ENCODE peak calls at places on chromosomes 13 and 19, in nine cellular contexts. D is transverse colon, U is H9, P is heart left ventricle, E is heart right ventricle, N is pancreas, I is OCI-LY7, W is ascending aorta, T is stomach. X is an unnamed sample.

GRCh38 chr13:24032252-24032651 is 128.3 kb upstream of the SPATA13 start:
- DNase-seq in D (no peak), U (no peak), P (no peak), E (no peak), N (no peak), I (no peak), W (no peak), T (no peak), X (no peak)

GRCh38 chr19:35863018-35863417 is 5.4 kb upstream of the APLP1 start:
- DNase-seq in D (no peak), U (no peak), P (no peak), E (no peak), N (no peak), I (no peak), W (no peak), T (no peak), X (no peak)

GRCh38 chr19:34323433-34324204 is 41.4 kb upstream of the GPI start:
- DNase-seq in D (no peak), U (no peak), P (no peak), E (no peak), N (no peak), I (no peak), W (no peak), T (no peak), X (no peak)

GRCh38 chr13:95536629-95537241 is 15.8 kb upstream of the CLDN10 start:
- DNase-seq in D (no peak), U (no peak), P (no peak), E (no peak), N (peak; percentile 73), I (peak; percentile 27), W (no peak), T (no peak), X (no peak)

GRCh38 chr19:3029070-3029923 is at the start of gene TLE2:
- DNase-seq in D (no peak), U (no peak), P (no peak), E (no peak), N (no peak), I (no peak), W (no peak), T (peak; percentile 39), X (no peak)

GRCh38 chr13:110119943-110120905 is 186.7 kb downstream of the COL4A1 start:
- DNase-seq in D (no peak), U (peak; percentile 15), P (no peak), E (no peak), N (no peak), I (no peak), W (no peak), T (no peak), X (no peak)

GRCh38 chr13:44626176-44626575 is 50.0 kb upstream of the TSC22D1 start:
- DNase-seq in D (no peak), U (no peak), P (no peak), E (no peak), N (no peak), I (no peak), W (no peak), T (no peak), X (no peak)

GRCh38 chr13:35144496-35144895 is 202.4 kb downstream of the NBEA start:
- DNase-seq in D (no peak), U (no peak), P (no peak), E (no peak), N (no peak), I (no peak), W (no peak), T (no peak), X (no peak)

GRCh38 chr19:58543826-58544590 is at the start of gene TRIM28:
- DNase-seq in D (peak; percentile 99), U (peak; percentile 97), P (peak; percentile 100), E (peak; percentile 98), N (peak; percentile 97), I (peak; percentile 98), W (peak; percentile 99), T (peak; percentile 99), X (peak; percentile 98)

GRCh38 chr13:24223341-24224231 is 63.1 kb downstream of the SPATA13 start:
- DNase-seq in D (no peak), U (no peak), P (no peak), E (peak; percentile 21), N (no peak), I (no peak), W (no peak), T (no peak), X (no peak)

GRCh38 chr19:55466246-55466614 is 1.7 kb upstream of the C19orf85 start:
- DNase-seq in D (no peak), U (no peak), P (no peak), E (no peak), N (no peak), I (no peak), W (no peak), T (no peak), X (no peak)

GRCh38 chr19:15576526-15577156 is 38.4 kb upstream of the CYP4F8 start:
- DNase-seq in D (no peak), U (no peak), P (no peak), E (no peak), N (no peak), I (no peak), W (no peak), T (no peak), X (no peak)

GRCh38 chr13:104140557-104140956 is 1074.3 kb upstream of the SLC10A2 start:
- DNase-seq in D (no peak), U (no peak), P (no peak), E (no peak), N (no peak), I (no peak), W (no peak), T (no peak), X (no peak)

GRCh38 chr13:24187185-24187584 is 26.7 kb downstream of the SPATA13 start:
- DNase-seq in D (no peak), U (no peak), P (no peak), E (no peak), N (no peak), I (no peak), W (no peak), T (no peak), X (no peak)

GRCh38 chr19:36997843-36998235 is 80.4 kb upstream of the ZNF420 start:
- DNase-seq in D (no peak), U (no peak), P (no peak), E (no peak), N (no peak), I (no peak), W (no peak), T (no peak), X (no peak)
- H3K9me3 ChIP-seq in D (peaks cover 41% of the 10 kb centered on the region), U (peaks cover 54% of the 10 kb centered on the region), P (peaks cover 9% of the 10 kb centered on the region), E (peaks cover 96% of the 10 kb centered on the region), N (no peaks in the 10 kb centered on the region), I (no peaks in the 10 kb centered on the region), W (peaks cover 13% of the 10 kb centered on the region), T (peaks cover 45% of the 10 kb centered on the region), X (peaks cover 60% of the 10 kb centered on the region)

GRCh38 chr19:49908480-49909420 is 12.1 kb upstream of the IL4I1 start:
- DNase-seq in D (no peak), U (no peak), P (peak; percentile 51), E (no peak), N (no peak), I (no peak), W (no peak), T (no peak), X (no peak)

GRCh38 chr19:49911381-49912145 is 14.9 kb upstream of the IL4I1 start:
- DNase-seq in D (no peak), U (no peak), P (peak; percentile 39), E (no peak), N (no peak), I (peak; percentile 21), W (no peak), T (no peak), X (no peak)

GRCh38 chr19:49910179-49910578 is 13.5 kb upstream of the IL4I1 start:
- DNase-seq in D (no peak), U (no peak), P (no peak), E (no peak), N (no peak), I (no peak), W (no peak), T (no peak), X (no peak)

GRCh38 chr19:49906879-49907564 is 10.3 kb upstream of the IL4I1 start:
- DNase-seq in D (no peak), U (no peak), P (no peak), E (no peak), N (no peak), I (no peak), W (no peak), T (no peak), X (no peak)

GRCh38 chr19:49907745-49908446 is 11.2 kb upstream of the IL4I1 start:
- DNase-seq in D (no peak), U (no peak), P (peak; percentile 57), E (no peak), N (no peak), I (no peak), W (no peak), T (no peak), X (no peak)
- H3K4me1 ChIP-seq in D (no peaks in the 10 kb centered on the region), U (no peaks in the 10 kb centered on the region), P (peaks cover 8% of the 10 kb centered on the region), E (peaks cover 13% of the 10 kb centered on the region), N (no peaks in the 10 kb centered on the region), I (peaks cover 52% of the 10 kb centered on the region), W (peaks cover 7% of the 10 kb centered on the region), T (peaks cover 12% of the 10 kb centered on the region), X (peaks cover 15% of the 10 kb centered on the region)

GRCh38 chr19:1512671-1513491 is at the start of gene ADAMTSL5:
- DNase-seq in D (peak; percentile 84), U (peak; percentile 58), P (peak; percentile 81), E (peak; percentile 58), N (no peak), I (no peak), W (no peak), T (peak; percentile 60), X (no peak)
- TF ChIP-seq CTCF in D (no peak), U (no peak), P (no peak), E (peak; percentile 8), N (no peak), I (no peak), W (peak; percentile 16), T (no peak), X (no peak)

GRCh38 chr19:19459099-19459498 is 53.6 kb downstream of the GATAD2A start:
- DNase-seq in D (no peak), U (no peak), P (no peak), E (no peak), N (no peak), I (no peak), W (no peak), T (no peak), X (no peak)
- H3K9me3 ChIP-seq in D (no peaks in the 10 kb centered on the region), U (no peaks in the 10 kb centered on the region), P (no peaks in the 10 kb centered on the region), E (no peaks in the 10 kb centered on the region), N (no peaks in the 10 kb centered on the region), I (no peaks in the 10 kb centered on the region), W (no peaks in the 10 kb centered on the region), T (no peaks in the 10 kb centered on the region), X (no peaks in the 10 kb centered on the region)